ENCODE peak calls at places on chromosomes 13 and 19, in four cellular contexts. U is lower leg skin, Y is tibial nerve, N is gastrocnemius medialis. Z is an unnamed sample.

GRCh38 chr13:79637086-79637763 is 156.3 kb downstream of the NDFIP2 start:
- DNase-seq in Y (no peak), U (no peak), N (peak), Z (no peak)

GRCh38 chr19:23884363-23884762 is 30.3 kb upstream of the ZNF726 start:
- DNase-seq in Y (no peak), N (no peak), U (no peak), Z (no peak)

GRCh38 chr13:64338671-64339070 is 2891.5 kb downstream of the PCDH9 start:
- DNase-seq in N (no peak), Y (no peak), U (no peak), Z (no peak)

GRCh38 chr13:110415669-110416068 is 108.6 kb downstream of the COL4A2 start:
- DNase-seq in N (peak), Y (no peak), U (no peak), Z (peak)

GRCh38 chr19:57338798-57339378 is 12.2 kb upstream of the ZNF304 start:
- DNase-seq in N (peak), Y (no peak), U (no peak), Z (no peak)

GRCh38 chr13:26719356-26719945 is 41.1 kb downstream of the GPR12 start:
- DNase-seq in Y (no peak), U (no peak), N (no peak), Z (no peak)

GRCh38 chr13:90592943-90593342 is 754.5 kb upstream of the MIR17HG start:
- DNase-seq in Y (no peak), U (no peak), N (no peak), Z (no peak)

GRCh38 chr13:30111810-30112209 is 195.5 kb downstream of the KATNAL1 start:
- DNase-seq in Y (no peak), U (no peak), N (no peak), Z (peak)

GRCh38 chr19:33998739-33999345 is 173.5 kb upstream of the LSM14A start:
- DNase-seq in Y (no peak), N (no peak), U (no peak), Z (no peak)

GRCh38 chr13:49528161-49528560 is 32.4 kb downstream of the PHF11 start:
- DNase-seq in N (no peak), U (no peak), Y (no peak), Z (no peak)
- TF ChIP-seq POLR2A in N (no peak), U (no peak), Y (no peak), Z (no peak)

DNA sequence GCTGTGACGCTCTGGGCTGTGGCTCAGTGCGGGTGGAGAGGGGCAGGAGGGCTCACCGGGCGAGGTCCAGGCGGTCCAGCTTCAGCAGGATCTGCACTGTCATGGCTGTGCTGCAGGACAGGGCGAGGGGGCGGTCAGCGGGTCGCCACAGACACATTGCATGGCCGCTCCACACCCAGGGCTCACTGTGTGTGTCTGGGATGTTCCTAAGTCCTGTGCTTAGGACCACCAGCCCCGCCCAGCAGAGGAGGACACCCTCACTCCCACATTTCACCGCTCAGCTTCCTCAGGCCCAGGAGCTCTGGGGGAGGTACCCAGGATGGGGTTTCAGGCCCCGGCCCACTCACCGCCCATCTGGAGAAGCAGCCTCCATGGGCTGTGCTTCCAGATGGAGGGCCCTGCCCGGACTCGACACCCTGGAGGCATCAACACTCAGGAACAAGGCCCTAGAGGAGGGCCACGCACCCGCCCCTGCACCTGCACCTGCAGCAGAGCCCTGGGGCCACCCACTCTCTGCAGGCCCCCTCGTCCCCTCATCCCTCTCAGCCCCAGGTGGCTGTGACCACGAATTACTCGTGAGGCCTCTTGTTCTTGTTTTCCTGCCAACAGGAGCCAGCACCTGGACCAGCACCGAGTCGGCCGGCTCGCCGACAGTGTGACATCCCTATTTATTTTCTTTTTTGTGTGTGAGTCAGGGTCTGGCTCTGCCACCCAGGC is 9.7 kb upstream of the CERS1 start:
- DNase-seq in U (no peak), Y (no peak), N (no peak), Z (no peak)
- TF ChIP-seq POLR2A in U (no peak), Y (no peak), N (no peak), Z (no peak)

DNA sequence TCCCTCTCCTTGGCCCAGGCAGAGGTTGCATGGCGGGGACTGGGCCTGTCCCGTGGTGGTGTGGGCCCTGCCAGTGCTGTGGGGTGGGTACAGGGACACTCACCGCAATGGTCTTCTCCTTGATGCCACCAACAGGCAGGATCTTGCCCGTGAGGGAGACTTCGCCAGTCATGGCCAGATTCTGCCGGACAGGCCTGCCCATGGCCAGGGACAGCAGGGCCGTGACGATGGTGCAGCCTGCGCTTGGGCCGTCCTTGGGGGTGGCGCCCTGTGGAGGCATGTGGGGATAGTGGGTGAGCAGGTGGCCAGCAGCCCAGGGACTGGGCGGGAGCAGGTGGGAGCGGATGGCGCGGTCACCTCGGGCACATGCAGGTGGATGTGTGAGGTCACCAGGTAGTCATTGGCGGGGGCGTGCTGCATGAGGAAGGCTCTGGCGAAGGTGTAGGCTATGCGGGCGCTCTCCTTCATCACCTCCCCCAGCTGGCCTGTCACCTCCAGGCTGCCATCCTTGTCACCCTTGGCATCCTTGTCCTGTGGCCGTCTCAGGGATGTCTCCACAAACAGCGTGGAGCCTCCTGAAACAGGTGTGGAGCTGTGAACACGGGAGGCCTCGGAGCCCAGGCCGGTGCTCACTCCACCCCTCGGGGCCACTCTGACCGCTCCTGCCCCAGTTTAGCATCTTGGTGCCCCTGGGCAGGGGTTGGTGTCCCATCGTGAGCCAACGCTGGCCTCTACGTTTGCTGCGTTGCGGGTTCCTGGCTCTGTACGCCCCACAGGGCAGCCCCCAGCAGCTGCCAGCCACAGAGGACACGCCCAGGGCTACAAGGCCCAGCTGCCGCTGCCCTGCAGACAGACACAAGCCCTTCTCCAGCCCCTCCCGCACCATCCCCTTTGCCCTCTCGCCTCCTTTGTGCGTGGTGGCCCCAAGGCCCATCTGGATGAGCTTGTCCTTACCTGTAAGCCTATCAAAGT is 3.4 kb downstream of the RPL36 start:
- DNase-seq in U (no peak), Y (no peak), N (no peak), Z (no peak)
- TF ChIP-seq POLR2A in U (no peak), Y (no peak), N (no peak), Z (no peak)

GRCh38 chr19:12859546-12859945 is 21.2 kb downstream of the MAST1 start:
- DNase-seq in Y (no peak), N (no peak), U (no peak), Z (no peak)
- TF ChIP-seq POLR2A in Y (no peak), N (no peak), U (no peak), Z (no peak)

DNA sequence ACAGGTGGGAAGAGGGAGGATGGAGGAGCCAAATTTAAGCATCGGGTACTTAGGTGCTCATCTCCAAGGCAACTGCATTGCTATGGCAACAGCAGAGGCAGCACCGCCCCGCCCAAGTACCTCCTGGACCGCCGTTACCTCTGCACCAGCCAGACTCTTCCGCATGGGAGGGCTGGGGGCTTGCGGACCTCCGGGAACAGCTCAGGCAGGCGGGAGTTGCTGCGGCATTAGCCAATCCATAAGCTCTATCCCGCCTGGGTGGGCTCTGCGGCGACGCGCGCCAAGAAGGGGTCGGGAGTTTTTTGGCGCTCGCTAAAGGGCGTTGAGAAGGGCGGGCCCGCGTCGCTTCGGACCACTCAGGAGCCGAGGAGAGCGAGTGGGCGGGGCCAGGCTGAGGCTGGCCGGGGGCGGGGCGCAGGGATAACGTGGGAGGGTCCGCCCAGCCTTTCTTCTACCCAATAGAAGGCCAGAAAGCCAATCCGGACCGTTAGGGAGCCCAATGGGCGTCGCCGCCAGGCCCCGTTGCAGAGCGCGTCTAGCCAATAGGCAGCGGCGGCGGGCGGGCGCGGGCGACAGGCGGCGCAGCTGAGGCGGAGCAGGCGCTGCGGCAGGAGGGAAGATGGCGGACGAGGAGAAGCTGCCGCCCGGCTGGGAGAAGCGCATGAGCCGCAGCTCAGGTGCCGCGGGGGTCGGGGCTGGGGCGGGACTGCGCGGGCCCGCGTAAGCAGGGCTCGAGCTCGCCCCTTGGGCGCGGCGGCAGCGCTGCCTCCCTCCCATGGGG is at the start of gene PIN1:
- DNase-seq in U (peak), N (peak), Y (peak), Z (peak)
- TF ChIP-seq POLR2A in U (no peak), N (peak), Y (no peak), Z (peak)

DNA sequence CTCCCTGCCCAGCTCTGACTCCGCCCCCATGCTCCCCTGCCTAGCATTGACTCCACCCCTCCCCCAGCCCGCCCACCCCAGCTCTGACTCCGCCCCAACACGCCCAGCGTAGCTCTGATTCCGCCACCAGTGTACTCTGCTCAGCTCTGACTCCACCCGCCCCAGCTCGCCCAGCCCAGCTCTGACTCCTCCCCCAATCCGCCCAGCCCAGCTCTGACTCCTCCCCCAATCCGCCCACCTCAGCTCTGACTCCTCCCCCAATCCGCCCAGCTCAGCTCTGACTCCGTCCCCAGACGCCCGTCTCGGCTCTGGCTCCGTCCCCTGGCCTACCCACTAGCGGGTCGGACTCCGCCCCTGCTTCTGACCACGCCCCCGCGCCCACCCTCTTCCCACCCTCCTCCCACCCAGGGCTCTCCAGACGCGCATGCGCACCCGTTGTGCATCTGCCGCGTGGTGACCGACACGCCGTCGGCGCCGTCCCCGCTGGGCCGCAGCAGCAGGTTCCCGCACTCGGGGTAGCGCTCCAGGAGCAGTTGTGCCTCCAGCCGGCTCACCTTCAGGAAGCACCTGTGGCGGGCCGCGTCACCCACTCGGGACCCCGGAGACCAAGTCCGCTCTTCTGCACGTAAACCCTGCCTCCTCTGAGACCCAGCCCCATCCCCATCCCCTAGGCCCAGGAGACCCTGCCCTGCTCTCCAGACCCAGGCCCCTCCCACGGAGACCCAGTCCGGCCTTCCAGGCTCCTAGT is 10.2 kb downstream of the STAP2 start:
- DNase-seq in N (peak), U (peak), Y (peak), Z (peak)
- TF ChIP-seq POLR2A in N (peak), U (no peak), Y (no peak), Z (peak)

DNA sequence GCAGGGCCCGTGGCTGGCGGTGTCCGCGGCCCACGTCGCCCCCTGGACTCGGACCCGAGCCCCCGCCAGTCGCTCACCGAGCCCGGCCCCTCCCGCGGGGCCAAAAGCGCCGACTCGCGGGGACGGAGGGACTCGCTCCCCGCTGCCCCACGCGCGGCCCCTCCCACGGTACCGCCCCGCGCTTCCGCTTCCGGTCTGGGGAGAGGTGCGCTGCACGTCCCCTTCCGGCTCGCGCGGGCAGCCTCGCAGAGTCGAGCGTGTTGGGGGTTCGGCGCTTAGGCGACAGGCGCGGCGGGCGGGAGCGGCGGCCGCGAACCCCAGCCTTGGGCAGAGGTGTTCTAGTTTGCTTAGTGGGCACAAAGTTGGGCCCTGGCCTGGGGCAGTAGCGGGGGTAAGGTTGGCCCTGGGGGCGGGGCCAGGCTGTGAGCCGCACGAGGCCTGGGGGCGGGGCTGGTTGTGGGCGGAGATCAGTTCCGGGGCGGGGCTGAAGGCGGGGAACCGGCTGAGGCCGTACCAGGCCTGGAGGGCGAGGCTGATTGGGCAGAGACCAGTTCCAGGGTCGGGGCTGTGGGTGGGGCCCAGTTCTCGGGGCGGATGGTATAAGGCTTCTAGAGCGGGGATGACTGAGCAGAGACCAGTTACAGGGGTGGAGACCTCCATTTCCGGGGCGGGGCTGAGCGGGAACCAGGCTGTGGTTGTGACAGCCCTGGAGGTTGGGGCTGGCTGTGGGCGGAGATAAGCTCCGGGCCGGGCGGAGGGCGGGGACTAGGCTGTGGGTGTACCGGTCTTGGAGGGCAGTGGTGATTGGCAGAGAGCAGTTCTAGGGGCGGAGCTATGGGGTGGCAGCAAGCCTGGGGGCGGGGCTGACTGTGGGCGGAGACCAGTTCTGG is at the start of the genes MBD3L1 and ZNF558:
- DNase-seq in U (peak), Y (peak), N (peak), Z (peak)
- TF ChIP-seq POLR2A in U (peak), Y (peak), N (peak), Z (peak)

GRCh38 chr19:55676384-55676783 is 1.4 kb downstream of the EPN1 start:
- DNase-seq in N (peak), Y (no peak), U (no peak), Z (no peak)

GRCh38 chr19:55679343-55680257 is 4.6 kb downstream of the EPN1 start:
- DNase-seq in U (no peak), Y (no peak), N (no peak), Z (peak)

GRCh38 chr19:55676889-55677505 is 2.0 kb downstream of the EPN1 start:
- DNase-seq in Y (no peak), N (no peak), U (no peak), Z (no peak)

GRCh38 chr19:55677572-55678028 is 2.6 kb downstream of the EPN1 start:
- DNase-seq in Y (no peak), N (no peak), U (no peak), Z (no peak)

DNA sequence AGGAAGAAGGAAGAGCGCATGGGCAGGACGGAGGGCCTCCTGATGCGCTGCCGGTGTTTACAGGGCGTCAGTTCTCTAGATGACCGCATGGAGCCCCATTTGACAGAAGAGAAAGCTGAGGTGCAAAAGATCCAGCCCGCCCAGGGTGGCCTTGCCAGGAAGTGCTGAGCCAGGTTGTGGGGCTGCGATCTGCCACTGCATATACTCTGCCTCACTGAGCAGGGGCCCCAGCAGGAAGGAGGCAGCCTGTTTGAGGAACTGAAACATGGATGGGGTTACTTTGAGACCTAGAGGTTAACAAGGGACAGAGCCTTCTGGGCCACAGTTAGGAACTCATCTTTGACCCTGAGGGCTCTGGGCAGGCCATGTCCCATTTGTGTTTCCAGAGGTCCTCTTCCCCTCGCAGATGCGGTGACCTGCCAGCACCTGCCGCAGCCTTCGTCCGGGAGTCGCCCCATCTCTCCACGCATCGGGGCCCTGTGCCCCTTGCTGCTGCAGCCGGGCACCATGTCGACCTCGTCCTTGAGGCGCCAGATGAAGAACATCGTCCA is 3.2 kb downstream of the EPN1 start:
- DNase-seq in U (no peak), Y (no peak), N (peak), Z (no peak)
- TF ChIP-seq POLR2A in U (no peak), Y (no peak), N (no peak), Z (no peak)

DNA sequence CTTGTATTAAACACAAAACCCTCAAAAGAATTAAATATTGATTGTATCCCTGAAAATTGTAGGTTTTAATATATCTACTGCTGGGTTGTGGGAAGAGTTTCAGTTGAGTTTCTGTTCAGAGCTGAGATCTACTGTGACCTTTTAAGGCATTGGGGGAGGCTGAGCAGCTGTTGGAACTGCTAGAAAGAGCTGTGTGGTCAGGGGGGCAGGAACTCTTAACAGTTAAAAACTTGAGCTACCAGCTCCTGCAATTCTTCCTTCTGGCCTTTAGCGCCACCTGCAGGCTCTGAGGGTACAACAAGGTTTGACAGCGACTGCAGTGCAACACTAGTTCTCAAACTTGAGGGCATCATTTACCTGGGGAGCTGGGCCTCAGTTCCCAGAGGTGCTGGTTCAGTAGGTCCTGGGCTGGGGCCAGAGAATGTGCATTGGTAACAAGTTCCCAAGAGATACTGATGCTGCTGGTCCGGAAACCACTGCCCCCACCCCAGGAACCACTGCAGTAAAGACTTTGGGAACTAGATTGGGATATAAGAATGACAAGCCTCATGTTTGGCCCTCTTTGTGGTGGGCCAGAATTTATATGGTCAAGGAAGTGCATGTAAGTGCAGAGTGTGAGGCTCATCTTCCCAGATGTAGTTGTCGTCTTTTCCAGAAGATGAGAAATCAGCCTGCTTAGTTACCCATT is 2.5 kb downstream of the RNASEH2B start:
- DNase-seq in Y (peak), U (peak), N (peak), Z (peak)
- TF ChIP-seq POLR2A in Y (no peak), U (no peak), N (no peak), Z (no peak)